ENCODE peak calls at places on chromosomes 11 and 22, in eight cellular contexts. J is HCT116, R is stomach, P is vagina, S is H1, O is spleen, A is prostate gland, M is sigmoid colon. F is an unnamed sample.

GRCh38 chr11:62471603-62472002 is 52.8 kb downstream of the SCGB1A1 start:
- DNase-seq in J (no peak), R (no peak), P (no peak), S (no peak), O (no peak), A (no peak), M (no peak), F (no peak)

GRCh38 chr22:17303840-17304779 is 65.2 kb upstream of the CECR2 start:
- DNase-seq in J (no peak), R (peak; percentile 21), P (no peak), S (no peak), O (peak; percentile 79), A (no peak), M (no peak), F (peak; percentile 21)

GRCh38 chr22:24363243-24363642 is 64.2 kb upstream of the ADORA2A start:
- DNase-seq in J (no peak), R (no peak), P (no peak), S (no peak), O (no peak), A (no peak), M (no peak), F (no peak)

GRCh38 chr11:68727783-68728182 is 23.5 kb downstream of the TESMIN start:
- DNase-seq in J (no peak), R (no peak), P (peak; percentile 27), S (no peak), O (no peak), A (no peak), M (no peak), F (no peak)

GRCh38 chr11:62974848-62975522 is 9.8 kb downstream of the SLC22A6 start:
- DNase-seq in J (peak; percentile 36), R (peak; percentile 72), P (no peak), S (peak; percentile 67), O (no peak), A (peak; percentile 55), M (peak; percentile 54), F (peak; percentile 85)

GRCh38 chr11:93648168-93648567 is 13.3 kb upstream of the CEP295 start:
- DNase-seq in J (no peak), R (no peak), P (no peak), S (no peak), O (no peak), A (no peak), M (no peak), F (no peak)

GRCh38 chr11:22555901-22556300 is 69.7 kb downstream of the FANCF start:
- DNase-seq in J (no peak), R (no peak), P (no peak), S (no peak), O (no peak), A (no peak), M (no peak), F (no peak)

GRCh38 chr11:132126973-132127900 is 756.8 kb downstream of the NTM start:
- DNase-seq in J (no peak), R (no peak), P (no peak), S (no peak), O (no peak), A (no peak), M (peak; percentile 71), F (peak; percentile 12)

GRCh38 chr11:62392944-62393628 is 25.7 kb upstream of the SCGB1A1 start:
- DNase-seq in J (peak; percentile 43), R (no peak), P (no peak), S (no peak), O (no peak), A (peak; percentile 68), M (no peak), F (no peak)

GRCh38 chr22:20523118-20523983 is 15.9 kb downstream of the MED15 start:
- DNase-seq in J (no peak), R (no peak), P (no peak), S (no peak), O (no peak), A (no peak), M (no peak), F (no peak)

GRCh38 chr22:20522134-20522827 is 14.9 kb downstream of the MED15 start:
- DNase-seq in J (no peak), R (no peak), P (no peak), S (no peak), O (no peak), A (no peak), M (no peak), F (no peak)

GRCh38 chr22:20525048-20525447 is 17.6 kb downstream of the MED15 start:
- DNase-seq in J (no peak), R (no peak), P (no peak), S (no peak), O (no peak), A (no peak), M (no peak), F (no peak)

GRCh38 chr22:20524004-20524481 is 16.6 kb downstream of the MED15 start:
- DNase-seq in J (no peak), R (no peak), P (no peak), S (no peak), O (no peak), A (no peak), M (no peak), F (no peak)

GRCh38 chr22:20522828-20523117 is 15.4 kb downstream of the MED15 start:
- DNase-seq in J (no peak), R (no peak), P (no peak), S (no peak), O (no peak), A (no peak), M (no peak), F (no peak)
- H3K4me1 ChIP-seq in J (peaks cover 16% of the 10 kb centered on the region), R (peaks cover 67% of the 10 kb centered on the region), P (peaks cover 70% of the 10 kb centered on the region), S (no peaks in the 10 kb centered on the region), O (peaks cover 54% of the 10 kb centered on the region), A (no peaks in the 10 kb centered on the region), M (peaks cover 59% of the 10 kb centered on the region), F (peaks cover 13% of the 10 kb centered on the region)

GRCh38 chr11:12089041-12089440 is 21.3 kb upstream of the MICAL2 start:
- DNase-seq in J (no peak), R (no peak), P (no peak), S (no peak), O (no peak), A (no peak), M (no peak), F (no peak)

GRCh38 chr11:12090061-12090572 is 20.3 kb upstream of the MICAL2 start:
- DNase-seq in J (peak; percentile 54), R (no peak), P (no peak), S (no peak), O (no peak), A (no peak), M (no peak), F (no peak)

GRCh38 chr11:12089473-12089872 is 20.9 kb upstream of the MICAL2 start:
- DNase-seq in J (no peak), R (no peak), P (no peak), S (no peak), O (no peak), A (no peak), M (no peak), F (no peak)

GRCh38 chr11:12091957-12092558 is 18.3 kb upstream of the MICAL2 start:
- DNase-seq in J (no peak), R (no peak), P (no peak), S (no peak), O (no peak), A (no peak), M (no peak), F (peak; percentile 40)

DNA sequence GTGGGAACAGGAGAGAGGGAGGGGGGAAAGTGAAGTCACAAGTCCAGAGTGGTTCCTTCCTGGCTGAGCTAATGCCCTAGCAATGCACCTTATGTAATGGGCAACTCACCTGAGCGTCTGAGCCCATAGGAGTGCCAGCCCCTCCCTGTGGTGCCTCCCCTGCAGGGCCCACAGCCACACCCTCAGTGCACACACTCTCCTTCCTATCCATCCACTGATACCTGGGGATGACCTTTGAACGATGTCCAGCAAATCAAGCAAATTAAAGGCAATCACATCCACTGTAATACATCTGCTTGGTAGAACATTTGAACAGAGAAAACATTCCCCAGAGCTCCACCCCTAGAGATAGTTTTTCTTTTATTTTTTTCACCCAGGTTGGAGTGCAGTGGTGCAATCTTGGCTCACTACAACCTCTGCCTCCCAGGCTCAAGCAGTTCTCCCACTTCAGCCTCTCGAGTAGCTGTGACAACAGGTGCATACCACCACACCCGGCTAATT is 19.6 kb upstream of the MICAL2 start:
- DNase-seq in J (peak; percentile 73), R (peak; percentile 64), P (no peak), S (no peak), O (no peak), A (no peak), M (no peak), F (peak; percentile 89)
- TF ChIP-seq POLR2A in J (no peak), R (no peak), P (no peak), S (no peak), O (no peak), A (no peak), M (no peak), F (peak; percentile 69)

GRCh38 chr11:104089481-104089880 is 53.0 kb downstream of the DDI1 start:
- DNase-seq in J (no peak), R (no peak), P (no peak), S (no peak), O (no peak), A (no peak), M (no peak), F (no peak)

GRCh38 chr11:104092744-104093143 is 56.3 kb downstream of the DDI1 start:
- DNase-seq in J (no peak), R (no peak), P (no peak), S (no peak), O (no peak), A (no peak), M (no peak), F (no peak)

GRCh38 chr11:104091281-104092071 is 55.0 kb downstream of the DDI1 start:
- DNase-seq in J (no peak), R (no peak), P (no peak), S (no peak), O (no peak), A (no peak), M (no peak), F (no peak)

GRCh38 chr11:104093426-104094280 is 57.2 kb downstream of the DDI1 start:
- DNase-seq in J (no peak), R (no peak), P (no peak), S (no peak), O (no peak), A (no peak), M (no peak), F (no peak)

DNA sequence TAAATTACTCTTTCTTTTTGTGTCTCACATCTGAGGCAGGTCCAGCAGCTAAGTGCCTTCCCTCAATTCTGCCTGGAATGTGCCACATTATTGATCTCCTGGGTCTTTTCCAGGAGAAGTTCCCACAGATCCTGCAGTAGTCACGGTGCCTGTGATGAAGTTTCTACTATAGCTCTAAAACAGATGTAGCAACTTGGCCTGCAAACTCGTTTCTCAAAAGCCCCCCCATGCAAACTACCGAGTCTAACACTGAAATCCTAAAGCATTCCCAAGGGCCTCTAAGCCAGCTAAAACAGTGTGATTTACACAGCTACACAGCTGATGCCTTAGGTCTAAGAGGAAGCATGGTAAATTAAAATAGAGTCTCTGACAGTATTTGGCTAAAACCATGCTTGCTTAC is 54.3 kb downstream of the DDI1 start:
- DNase-seq in J (no peak), R (no peak), P (no peak), S (no peak), O (no peak), A (no peak), M (no peak), F (no peak)
- TF ChIP-seq POLR2AphosphoS5 in J (no peak), R (no peak), P (no peak), S (no peak), O (no peak), A (no peak), M (no peak), F (no peak)

DNA sequence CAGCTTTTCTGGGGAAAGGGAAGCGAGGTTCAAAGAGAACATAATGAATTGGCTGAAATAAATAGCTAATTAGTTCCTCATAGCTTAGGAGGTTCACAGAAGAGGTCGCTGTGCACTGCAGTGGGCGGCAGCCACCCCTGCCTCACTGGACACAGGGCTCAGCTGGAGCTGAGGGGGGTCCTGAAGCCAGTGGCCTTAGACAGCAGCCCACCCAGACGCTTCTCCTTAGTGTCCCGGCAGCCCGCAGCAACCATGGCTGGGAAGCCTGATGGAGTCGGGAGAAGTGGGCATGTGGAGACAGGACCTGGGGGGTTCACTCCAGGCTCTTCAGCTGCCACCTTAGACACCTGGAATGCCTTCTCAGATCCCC is 75.4 kb downstream of the TRIM29 start:
- DNase-seq in J (no peak), R (no peak), P (peak; percentile 54), S (peak; percentile 47), O (no peak), A (no peak), M (no peak), F (no peak)
- H3K4me1 ChIP-seq in J (no peaks in the 10 kb centered on the region), R (peaks cover 9% of the 10 kb centered on the region), P (peaks cover 19% of the 10 kb centered on the region), S (peaks cover 10% of the 10 kb centered on the region), O (no peaks in the 10 kb centered on the region), A (no peaks in the 10 kb centered on the region), M (peaks cover 8% of the 10 kb centered on the region), F (no peaks in the 10 kb centered on the region)